ENCODE peak calls at places on chromosomes 16 and 17, in five cellular contexts. V is A549, Z is spleen, T is transverse colon, O is uterus. Y is an unnamed sample.

GRCh38 chr17:7888184-7888920 is at the start of gene CHD3:
- DNase-seq in O (no peak), T (peak), V (no peak), Z (no peak), Y (peak)

GRCh38 chr16:30354423-30355143 is 525 bp downstream of the CD2BP2 start:
- DNase-seq in V (no peak), Z (peak), O (no peak), T (peak), Y (no peak)

GRCh38 chr16:600781-601180 is 10.9 kb downstream of the RAB40C start:
- DNase-seq in O (no peak), Z (no peak), V (no peak), T (no peak), Y (no peak)

GRCh38 chr17:7011942-7012254 is 526 bp upstream of the RNASEK start:
- DNase-seq in Z (no peak), O (no peak), T (no peak), V (no peak), Y (no peak)

GRCh38 chr17:44900894-44901293 is 1.6 kb upstream of the EFTUD2 start:
- DNase-seq in O (no peak), T (no peak), Z (no peak), V (no peak), Y (no peak)

GRCh38 chr17:36617773-36618172 is 16.4 kb downstream of the MRM1 start:
- DNase-seq in O (no peak), V (no peak), Z (no peak), T (no peak), Y (no peak)

GRCh38 chr17:45143767-45144198 is 4.5 kb upstream of the HEXIM1 start:
- DNase-seq in Z (peak), V (no peak), O (peak), T (peak), Y (peak)

GRCh38 chr16:3045758-3046505 is 429 bp upstream of the MMP25 start:
- DNase-seq in O (no peak), Z (peak), T (peak), V (no peak), Y (no peak)

GRCh38 chr17:77331161-77331864 is 190.5 kb downstream of the SEC14L1 start:
- DNase-seq in T (peak), Z (peak), O (peak), V (peak), Y (peak)

GRCh38 chr17:11028349-11028748 is 190.5 kb upstream of the PIRT start:
- DNase-seq in Z (no peak), V (no peak), T (no peak), O (no peak), Y (no peak)

GRCh38 chr17:73952498-73953205 is 250.8 kb upstream of the RPL38 start:
- DNase-seq in O (no peak), T (peak), V (peak), Z (peak), Y (peak)

GRCh38 chr16:9843424-9844013 is 338.7 kb downstream of the GRIN2A start:
- DNase-seq in V (no peak), T (no peak), Z (no peak), O (no peak), Y (no peak)
- H3K27ac ChIP-seq in V (no peak), T (no peak), Z (no peak), O (no peak), Y (no peak)

GRCh38 chr16:46885960-46886763 is 2.0 kb downstream of the GPT2 start:
- DNase-seq in V (no peak), T (no peak), O (no peak), Z (no peak), Y (peak)
- TF ChIP-seq POLR2A in V (no peak), T (no peak), O (no peak), Z (no peak), Y (peak)

DNA sequence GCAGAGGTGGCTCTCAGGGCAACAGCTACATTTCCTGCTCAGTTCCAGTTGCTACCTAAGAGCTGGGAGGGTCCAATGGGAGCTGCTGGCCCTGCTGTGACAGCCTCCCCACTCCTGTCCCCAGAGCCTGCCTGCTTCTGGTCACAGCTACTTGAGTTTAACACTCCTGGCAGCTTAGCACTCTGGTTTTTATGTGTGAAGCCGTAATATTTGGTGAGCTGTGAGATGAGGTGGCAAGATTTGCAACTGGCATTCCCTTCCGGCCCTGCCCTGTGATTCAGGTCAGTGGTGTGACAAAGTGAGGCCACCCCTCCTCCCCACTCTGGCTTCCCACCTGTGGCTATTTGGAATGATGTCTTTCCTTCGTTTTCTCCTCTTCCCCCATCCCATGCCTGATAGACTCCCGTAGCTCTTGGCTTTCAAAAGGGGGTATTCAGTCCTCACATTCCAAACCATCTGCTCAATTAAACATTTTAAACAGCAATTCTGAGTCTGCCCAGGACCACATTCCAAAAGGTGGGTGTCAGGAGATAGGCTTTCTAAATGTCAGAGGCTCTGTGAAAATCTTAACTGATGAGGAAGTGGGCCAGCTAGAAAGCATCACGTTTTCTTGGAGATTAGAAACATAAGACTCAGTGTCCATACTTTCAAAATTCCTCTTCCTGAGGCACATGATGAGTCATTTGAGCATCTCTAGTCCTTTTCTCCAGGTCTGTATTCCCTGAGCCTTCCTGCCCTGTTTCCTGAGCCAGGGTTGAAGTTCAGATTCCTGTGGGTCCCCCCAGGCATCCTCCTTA is 42.7 kb upstream of the SKAP1 start:
- DNase-seq in O (no peak), Z (no peak), T (no peak), V (no peak), Y (no peak)
- H3K27ac ChIP-seq in O (no peak), Z (no peak), T (no peak), V (peak), Y (no peak)

GRCh38 chr17:65749479-65749878 is 188.0 kb upstream of the AXIN2 start:
- DNase-seq in Z (no peak), V (no peak), T (no peak), O (no peak), Y (no peak)

GRCh38 chr17:65753348-65753747 is 191.9 kb upstream of the AXIN2 start:
- DNase-seq in T (no peak), V (no peak), O (no peak), Z (no peak), Y (no peak)

GRCh38 chr17:65750678-65751077 is 189.2 kb upstream of the AXIN2 start:
- DNase-seq in T (peak), Z (no peak), O (peak), V (peak), Y (peak)

GRCh38 chr17:65751263-65751662 is 189.8 kb upstream of the AXIN2 start:
- DNase-seq in V (no peak), O (no peak), T (no peak), Z (no peak), Y (no peak)

DNA sequence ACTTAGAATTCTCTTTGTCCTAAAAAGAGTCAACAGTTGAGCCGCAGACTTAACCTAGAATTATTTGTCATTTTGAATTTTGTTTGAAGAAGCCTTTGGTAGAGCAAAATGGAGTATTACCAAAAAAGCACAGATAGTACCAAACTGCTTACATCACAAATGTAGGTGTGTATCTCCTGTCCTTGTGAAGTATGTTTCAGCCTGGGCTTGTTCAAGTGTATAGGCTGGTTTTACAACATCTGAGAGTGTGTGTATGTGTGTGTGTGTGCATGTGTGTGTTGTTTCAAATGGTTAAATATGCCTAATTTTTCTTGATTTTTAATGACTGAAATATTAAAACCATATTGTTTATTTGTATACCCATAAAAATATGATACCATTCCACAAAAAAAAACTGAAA is 188.7 kb upstream of the AXIN2 start:
- DNase-seq in O (no peak), T (no peak), V (no peak), Z (no peak), Y (no peak)
- TF ChIP-seq POLR2A in O (no peak), T (no peak), V (no peak), Z (no peak), Y (no peak)